ENCODE peak calls at places on chromosomes 3 and 15, in nine cellular contexts. D is cardiac muscle cell, B is uterus, Z is esophagus squamous epithelium, H is GM23338, V is endodermal cell, W is endothelial cell of umbilical vein, C is tibial nerve, Q is dorsolateral prefrontal cortex. E is an unnamed sample. For H3K27me3, the result is how much of the 10 kb centered on the place peaks cover.

GRCh38 chr15:28983432-28984311 is 97.9 kb downstream of the APBA2 start:
- DNase-seq in Q (no peak), W (no peak), C (no peak), Z (no peak), V (peak), H (peak), B (no peak), D (no peak), E (no peak)

GRCh38 chr15:90388462-90389182 is 580 bp downstream of the IQGAP1 start:
- DNase-seq in W (peak), B (peak), C (peak), V (peak), D (peak), Z (no peak), Q (peak), H (peak), E (peak)

GRCh38 chr15:89740137-89740536 is 10.9 kb downstream of the MESP1 start:
- DNase-seq in Z (no peak), H (peak), C (no peak), V (peak), Q (no peak), W (peak), B (peak), D (peak), E (no peak)

GRCh38 chr3:172153335-172153861 is 114.0 kb downstream of the FNDC3B start:
- DNase-seq in C (peak), H (no peak), W (peak), B (peak), D (peak), Z (peak), Q (peak), V (peak), E (peak)

GRCh38 chr3:20527368-20527767 is 341.4 kb upstream of the SGO1 start:
- DNase-seq in Q (no peak), W (no peak), V (no peak), C (no peak), Z (no peak), B (no peak), D (no peak), H (no peak), E (no peak)

GRCh38 chr15:65292938-65293518 is 2.8 kb upstream of the RNU5A-1 start:
- DNase-seq in V (no peak), Z (no peak), H (no peak), B (no peak), Q (no peak), C (no peak), W (no peak), D (no peak), E (no peak)

GRCh38 chr3:42369304-42369703 is 41.1 kb downstream of the LYZL4 start:
- DNase-seq in B (peak), W (no peak), C (no peak), Z (no peak), Q (no peak), D (no peak), V (peak), H (peak), E (no peak)

GRCh38 chr3:128421439-128421836 is 45.3 kb downstream of the DNAJB8 start:
- DNase-seq in Z (no peak), Q (no peak), V (no peak), C (no peak), H (no peak), D (no peak), W (no peak), B (no peak), E (no peak)

GRCh38 chr3:142888484-142889262 is at the start of gene PCOLCE2:
- DNase-seq in Q (no peak), Z (no peak), H (peak), B (peak), V (peak), C (no peak), W (peak), D (peak), E (peak)

GRCh38 chr3:143693506-143693905 is 154.8 kb downstream of the SLC9A9 start:
- DNase-seq in D (no peak), W (no peak), B (no peak), H (no peak), Z (no peak), V (no peak), C (no peak), Q (no peak), E (no peak)

GRCh38 chr3:14459787-14460186 is 57.4 kb downstream of the SLC6A6 start:
- DNase-seq in Q (no peak), Z (no peak), H (no peak), V (no peak), B (no peak), W (no peak), D (no peak), C (no peak), E (no peak)

GRCh38 chr3:192847918-192848317 is 69.7 kb downstream of the MB21D2 start:
- DNase-seq in H (no peak), Q (no peak), B (no peak), W (no peak), Z (no peak), V (no peak), C (no peak), D (peak), E (no peak)

GRCh38 chr15:41827880-41828746 is at the start of gene JMJD7:
- DNase-seq in Z (peak), D (peak), Q (peak), W (peak), B (peak), V (peak), H (peak), C (peak), E (peak)

GRCh38 chr3:71202848-71203390 is 380.6 kb downstream of the FOXP1 start:
- DNase-seq in C (no peak), W (no peak), Q (no peak), B (no peak), H (no peak), V (no peak), D (no peak), Z (no peak), E (no peak)

GRCh38 chr3:129424185-129424841 is 4.1 kb downstream of the EFCAB12 start:
- DNase-seq in W (no peak), Q (no peak), V (peak), Z (no peak), H (no peak), D (peak), B (no peak), C (no peak), E (no peak)

GRCh38 chr15:23687143-23687470 is at the start of gene NDN:
- DNase-seq in V (peak), H (peak), Q (peak), C (no peak), B (peak), Z (no peak), D (peak), W (peak), E (no peak)

GRCh38 chr15:79090487-79091203 is at the start of gene RASGRF1:
- DNase-seq in C (no peak), V (peak), W (no peak), H (peak), B (no peak), Q (peak), D (peak), Z (no peak), E (peak)

GRCh38 chr3:72255191-72255590 is 470.2 kb upstream of the PROK2 start:
- DNase-seq in D (peak), H (peak), C (no peak), W (no peak), V (peak), B (peak), Z (no peak), Q (no peak), E (no peak)

GRCh38 chr3:51982352-51982837 is 940 bp upstream of the ACY1 start:
- DNase-seq in H (peak), B (no peak), V (peak), Z (no peak), D (no peak), W (no peak), C (no peak), Q (no peak), E (no peak)

GRCh38 chr3:13209334-13209733 is 136.1 kb upstream of the IQSEC1 start:
- DNase-seq in D (no peak), C (no peak), Z (no peak), B (no peak), W (no peak), Q (no peak), H (no peak), V (no peak), E (no peak)

GRCh38 chr3:162978136-162978535 is 1481.5 kb downstream of the OTOL1 start:
- DNase-seq in H (no peak), D (peak), V (no peak), C (no peak), Z (no peak), B (no peak), W (no peak), Q (no peak), E (no peak)

GRCh38 chr3:128198313-128198712 is 45.0 kb downstream of the EEFSEC start:
- DNase-seq in B (no peak), Q (no peak), V (no peak), H (no peak), D (no peak), C (no peak), W (no peak), Z (no peak), E (no peak)

GRCh38 chr3:135503429-135504083 is 462.0 kb upstream of the PPP2R3A start:
- DNase-seq in V (peak), W (peak), B (peak), Q (peak), C (peak), Z (no peak), D (peak), H (peak), E (no peak)

GRCh38 chr3:99012051-99012450 is 110.6 kb upstream of the DCBLD2 start:
- DNase-seq in W (no peak), C (no peak), H (no peak), D (peak), Z (no peak), B (no peak), V (no peak), Q (no peak), E (no peak)

GRCh38 chr3:64209866-64210609 is 15.2 kb downstream of the PRICKLE2 start:
- DNase-seq in C (peak), Z (no peak), Q (peak), H (no peak), V (no peak), D (peak), B (peak), W (peak), E (no peak)

GRCh38 chr3:155356594-155357370 is 63.3 kb upstream of the STRIT1 start:
- DNase-seq in B (no peak), Z (no peak), V (peak), D (no peak), W (no peak), H (peak), C (no peak), Q (no peak), E (no peak)

GRCh38 chr3:14124223-14124614 is 451 bp downstream of the CHCHD4 start:
- DNase-seq in C (no peak), Z (no peak), H (peak), W (no peak), V (peak), Q (peak), D (peak), B (peak), E (no peak)

GRCh38 chr3:53255360-53255774 is 455 bp downstream of the TKT start:
- DNase-seq in V (no peak), C (no peak), B (peak), H (no peak), Q (no peak), Z (no peak), W (peak), D (peak), E (peak)

GRCh38 chr15:86327230-86327865 is 247.7 kb downstream of the AGBL1 start:
- DNase-seq in C (no peak), H (no peak), D (no peak), Z (no peak), V (no peak), B (no peak), Q (no peak), W (no peak), E (no peak)

GRCh38 chr3:73868688-73869315 is 244.1 kb upstream of the PDZRN3 start:
- DNase-seq in C (peak), B (no peak), Z (no peak), H (peak), D (peak), W (peak), V (peak), Q (no peak), E (no peak)

GRCh38 chr3:127959873-127960272 is 44.8 kb downstream of the KBTBD12 start:
- DNase-seq in B (no peak), W (peak), C (no peak), Q (no peak), H (peak), Z (no peak), V (peak), D (peak), E (no peak)

GRCh38 chr15:27365441-27365840 is 394.5 kb downstream of the GABRG3 start:
- DNase-seq in W (no peak), B (no peak), V (no peak), Q (no peak), Z (no peak), C (no peak), H (no peak), D (no peak), E (no peak)

GRCh38 chr3:115760722-115761121 is 137.4 kb downstream of the GAP43 start:
- DNase-seq in B (no peak), C (no peak), D (no peak), Q (no peak), V (no peak), Z (no peak), W (no peak), H (no peak), E (no peak)

GRCh38 chr15:99495430-99496301 is 70.1 kb upstream of the MEF2A start:
- DNase-seq in B (no peak), Q (no peak), C (no peak), D (peak), H (no peak), V (no peak), Z (no peak), W (peak), E (no peak)

GRCh38 chr3:78605178-78605577 is 1162.6 kb downstream of the ROBO1 start:
- DNase-seq in B (no peak), Q (no peak), D (peak), V (no peak), C (no peak), H (no peak), W (no peak), Z (no peak), E (no peak)
- TF ChIP-seq CTCF in B (no peak), Q (no peak), D (no peak), V (no peak), C (no peak), H (no peak), W (no peak), Z (no peak), E (no peak)

DNA sequence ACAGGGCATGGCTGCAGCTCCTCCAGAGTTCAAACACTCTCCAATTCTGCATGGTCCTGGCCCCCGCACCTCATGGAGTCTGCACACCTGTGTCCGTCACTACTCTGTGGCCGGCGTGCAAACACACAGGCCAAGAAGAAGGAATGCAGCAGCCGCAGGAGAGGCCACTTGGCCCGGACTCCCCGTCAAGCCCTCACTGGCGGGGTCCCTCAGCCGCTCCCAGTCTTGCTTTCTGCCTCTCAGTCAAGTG is 16.3 kb downstream of the TNK2 start:
- DNase-seq in V (no peak), H (no peak), B (no peak), C (no peak), D (no peak), Q (no peak), Z (no peak), W (no peak), E (no peak)
- H3K27me3 ChIP-seq in V (under half), H (under half), B (under half), C (under half), D (under half), Q (under half), Z (under half), W (under half), E (under half)

GRCh38 chr3:196141052-196141865 is 59.4 kb upstream of the TFRC start:
- DNase-seq in W (no peak), Z (no peak), C (no peak), D (no peak), H (no peak), B (no peak), Q (no peak), V (no peak), E (no peak)

GRCh38 chr3:196143708-196144382 is 62.0 kb upstream of the TFRC start:
- DNase-seq in H (no peak), C (no peak), D (no peak), Z (no peak), B (no peak), W (no peak), Q (no peak), V (no peak), E (no peak)

GRCh38 chr3:196140224-196140623 is 58.3 kb upstream of the TFRC start:
- DNase-seq in B (peak), H (no peak), V (no peak), Q (no peak), W (no peak), D (no peak), C (no peak), Z (no peak), E (no peak)

GRCh38 chr3:196142674-196142988 is 60.7 kb upstream of the TFRC start:
- DNase-seq in W (no peak), C (no peak), V (no peak), B (no peak), Z (no peak), Q (no peak), D (no peak), H (no peak), E (no peak)

GRCh38 chr3:196141866-196142673 is 60.2 kb upstream of the TFRC start:
- DNase-seq in D (no peak), Z (no peak), C (no peak), V (peak), H (no peak), Q (no peak), W (no peak), B (no peak), E (no peak)
- H3K4me3 ChIP-seq in D (no peak), Z (peak), C (no peak), V (no peak), H (no peak), Q (no peak), W (no peak), B (no peak), E (no peak)

GRCh38 chr15:57527382-57528091 is 64.2 kb upstream of the MYZAP start:
- DNase-seq in C (peak), H (peak), Z (peak), D (peak), B (no peak), Q (no peak), W (peak), V (peak), E (no peak)

GRCh38 chr15:57526076-57526475 is 65.6 kb upstream of the MYZAP start:
- DNase-seq in Q (no peak), W (no peak), B (no peak), Z (no peak), C (no peak), H (no peak), V (peak), D (no peak), E (no peak)

GRCh38 chr15:57525581-57525980 is 66.1 kb upstream of the MYZAP start:
- DNase-seq in C (no peak), Q (no peak), V (no peak), D (no peak), W (peak), B (no peak), Z (no peak), H (no peak), E (no peak)

GRCh38 chr15:57528940-57529565 is 62.7 kb upstream of the MYZAP start:
- DNase-seq in B (no peak), H (no peak), V (no peak), Q (no peak), C (no peak), D (no peak), Z (no peak), W (no peak), E (no peak)

GRCh38 chr15:57526615-57527014 is 65.1 kb upstream of the MYZAP start:
- DNase-seq in B (no peak), W (peak), H (no peak), C (no peak), D (no peak), Q (no peak), V (peak), Z (no peak), E (no peak)
- TF ChIP-seq CTCF in B (no peak), W (no peak), H (no peak), C (no peak), D (no peak), Q (no peak), V (no peak), Z (no peak), E (no peak)

GRCh38 chr3:10530241-10530640 is 24.9 kb upstream of the ATP2B2 start:
- DNase-seq in H (no peak), B (no peak), W (no peak), V (peak), C (no peak), D (no peak), Z (no peak), Q (no peak), E (no peak)

GRCh38 chr3:10531031-10531430 is 25.6 kb upstream of the ATP2B2 start:
- DNase-seq in Q (no peak), C (no peak), Z (no peak), W (no peak), V (peak), H (no peak), D (no peak), B (no peak), E (no peak)

GRCh38 chr3:10532939-10533730 is 27.7 kb upstream of the ATP2B2 start:
- DNase-seq in H (no peak), D (no peak), B (no peak), W (no peak), Q (no peak), V (peak), C (no peak), Z (no peak), E (no peak)

GRCh38 chr3:10533731-10534011 is 28.3 kb upstream of the ATP2B2 start:
- DNase-seq in H (no peak), W (no peak), Q (no peak), C (no peak), Z (no peak), B (no peak), V (no peak), D (no peak), E (no peak)

GRCh38 chr3:10534066-10534465 is 28.7 kb upstream of the ATP2B2 start:
- DNase-seq in H (no peak), V (peak), Z (no peak), D (no peak), Q (no peak), W (no peak), B (no peak), C (no peak), E (no peak)
- H3K27me3 ChIP-seq in H (under half), V (under half), Z (under half), D (under half), Q (under half), W (under half), B (under half), C (under half), E (under half)

GRCh38 chr15:59420986-59421618 is 16.9 kb upstream of the FAM81A start:
- DNase-seq in D (peak), Z (no peak), Q (no peak), V (peak), C (no peak), B (no peak), H (peak), W (peak), E (no peak)
- H3K4me3 ChIP-seq in D (no peak), Z (no peak), Q (no peak), V (no peak), C (no peak), B (no peak), H (no peak), W (no peak), E (no peak)

DNA sequence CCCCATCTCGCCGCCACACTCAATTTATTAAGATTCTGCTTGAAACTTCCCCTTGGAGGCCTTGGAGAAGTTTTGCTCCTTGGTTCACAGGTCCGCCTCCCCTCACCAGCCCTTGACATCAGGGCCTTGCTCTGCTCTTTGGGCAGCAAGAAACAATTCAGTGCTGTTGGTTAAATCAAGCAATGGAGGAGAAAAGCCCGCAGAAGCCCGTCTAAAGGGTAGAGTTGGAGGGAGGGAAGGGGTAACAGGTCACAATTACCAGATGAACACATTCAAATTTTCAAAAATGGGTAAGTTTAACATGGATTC is 429 bp downstream of the PARP9 start:
- DNase-seq in C (no peak), Q (no peak), B (peak), V (peak), H (no peak), W (no peak), Z (no peak), D (peak), E (no peak)
- TF ChIP-seq CTCF in C (no peak), Q (no peak), B (no peak), V (no peak), H (no peak), W (no peak), Z (no peak), D (no peak), E (no peak)

DNA sequence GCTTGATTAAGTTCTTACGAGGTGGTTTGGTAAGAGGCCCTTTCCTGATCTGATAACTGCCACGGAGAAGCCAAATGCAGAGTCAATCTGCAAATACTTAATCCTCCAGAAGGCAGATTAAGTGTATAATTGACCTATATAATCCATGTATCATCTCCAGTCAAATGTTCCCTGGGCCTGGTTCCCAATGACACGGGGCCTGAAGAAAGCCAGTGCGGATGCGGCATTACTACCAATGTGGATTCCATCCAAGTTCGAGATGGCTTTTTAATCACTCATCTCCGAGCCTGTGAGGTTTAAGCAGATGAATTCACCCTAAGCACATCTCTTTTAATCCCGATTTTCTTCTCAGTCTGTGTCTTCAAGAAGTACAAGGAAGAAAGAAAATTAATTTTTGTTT is 60.0 kb upstream of the FEZF2 start:
- DNase-seq in V (no peak), Z (no peak), D (no peak), H (no peak), W (no peak), C (no peak), Q (no peak), B (no peak), E (no peak)
- H3K27me3 ChIP-seq in V (under half), Z (under half), D (under half), H (under half), W (under half), C (under half), Q (under half), B (under half), E (half or more)

GRCh38 chr3:21542656-21543379 is 208.2 kb downstream of the ZNF385D start:
- DNase-seq in C (no peak), B (no peak), Q (no peak), V (peak), Z (no peak), W (no peak), H (peak), D (no peak), E (no peak)
- H3K4me3 ChIP-seq in C (no peak), B (no peak), Q (no peak), V (no peak), Z (no peak), W (no peak), H (peak), D (no peak), E (no peak)